ENCODE peak calls at places on chromosomes 5 and 9, in five cellular contexts. One of them, this sample, is unnamed.

GRCh38 chr9:83920469-83920941 is 727 bp downstream of the KIF27 start:
- DNase-seq in HCT116: no peak
- DNase-seq in GM12878: peak; percentile 24
- DNase-seq in HepG2: peak; percentile 62
- DNase-seq in SK-N-SH: peak; percentile 11
- DNase-seq in this sample: peak; percentile 62

GRCh38 chr9:3768698-3769458 is 243.1 kb upstream of the RFX3 start:
- DNase-seq in HCT116: no peak
- DNase-seq in GM12878: no peak
- DNase-seq in HepG2: no peak
- DNase-seq in SK-N-SH: no peak
- DNase-seq in this sample: no peak

GRCh38 chr9:120770923-120771322 is 22.3 kb downstream of the FBXW2 start:
- DNase-seq in HCT116: no peak
- DNase-seq in GM12878: no peak
- DNase-seq in HepG2: no peak
- DNase-seq in SK-N-SH: no peak
- DNase-seq in this sample: no peak

GRCh38 chr9:38142201-38142600 is 73.2 kb upstream of the SHB start:
- DNase-seq in HCT116: no peak
- DNase-seq in GM12878: no peak
- DNase-seq in HepG2: no peak
- DNase-seq in SK-N-SH: no peak
- DNase-seq in this sample: no peak

GRCh38 chr9:1050125-1050895 is at the start of gene DMRT2:
- DNase-seq in HCT116: peak; percentile 0
- DNase-seq in GM12878: no peak
- DNase-seq in HepG2: peak; percentile 51
- DNase-seq in SK-N-SH: peak; percentile 86
- DNase-seq in this sample: no peak

GRCh38 chr9:73167614-73168013 is 15.9 kb downstream of the ANXA1 start:
- DNase-seq in HCT116: no peak
- DNase-seq in GM12878: no peak
- DNase-seq in HepG2: no peak
- DNase-seq in SK-N-SH: no peak
- DNase-seq in this sample: no peak

GRCh38 chr5:105639068-105639467 is 2031.7 kb downstream of the EFNA5 start:
- DNase-seq in HCT116: no peak
- DNase-seq in GM12878: no peak
- DNase-seq in HepG2: peak; percentile 0
- DNase-seq in SK-N-SH: no peak
- DNase-seq in this sample: peak; percentile 8

GRCh38 chr5:181039471-181039870 is 595 bp upstream of the BTNL9 start:
- DNase-seq in HCT116: no peak
- DNase-seq in GM12878: no peak
- DNase-seq in HepG2: no peak
- DNase-seq in SK-N-SH: no peak
- DNase-seq in this sample: no peak

GRCh38 chr5:95901676-95902646 is 59.7 kb downstream of the ELL2 start:
- DNase-seq in HCT116: peak; percentile 34
- DNase-seq in GM12878: no peak
- DNase-seq in HepG2: no peak
- DNase-seq in SK-N-SH: no peak
- DNase-seq in this sample: no peak

GRCh38 chr9:38212016-38212415 is 143.0 kb upstream of the SHB start:
- DNase-seq in HCT116: no peak
- DNase-seq in GM12878: no peak
- DNase-seq in HepG2: no peak
- DNase-seq in SK-N-SH: no peak
- DNase-seq in this sample: no peak

GRCh38 chr9:124270504-124271335 is 13.0 kb downstream of the NEK6 start:
- DNase-seq in HCT116: no peak
- DNase-seq in GM12878: no peak
- DNase-seq in HepG2: no peak
- DNase-seq in SK-N-SH: no peak
- DNase-seq in this sample: no peak

GRCh38 chr9:130414910-130415746 is 29.6 kb upstream of the ASS1 start:
- DNase-seq in HCT116: no peak
- DNase-seq in GM12878: no peak
- DNase-seq in HepG2: no peak
- DNase-seq in SK-N-SH: no peak
- DNase-seq in this sample: no peak

GRCh38 chr5:7434937-7435336 is 39.0 kb downstream of the ADCY2 start:
- DNase-seq in HCT116: no peak
- DNase-seq in GM12878: no peak
- DNase-seq in HepG2: no peak
- DNase-seq in SK-N-SH: no peak
- DNase-seq in this sample: no peak

GRCh38 chr5:169273881-169274280 is 27.1 kb downstream of the SLIT3 start:
- DNase-seq in HCT116: no peak
- DNase-seq in GM12878: no peak
- DNase-seq in HepG2: no peak
- DNase-seq in SK-N-SH: no peak
- DNase-seq in this sample: no peak

GRCh38 chr9:95785209-95785608 is 90.3 kb upstream of the ERCC6L2 start:
- DNase-seq in HCT116: no peak
- DNase-seq in GM12878: no peak
- DNase-seq in HepG2: no peak
- DNase-seq in SK-N-SH: no peak
- DNase-seq in this sample: no peak

GRCh38 chr5:109956884-109957283 is 267.2 kb downstream of the MAN2A1 start:
- DNase-seq in HCT116: no peak
- DNase-seq in GM12878: no peak
- DNase-seq in HepG2: no peak
- DNase-seq in SK-N-SH: peak; percentile 58
- DNase-seq in this sample: no peak

GRCh38 chr5:140977003-140977402 is 10.7 kb downstream of the PCDHAC2 start:
- DNase-seq in HCT116: no peak
- DNase-seq in GM12878: no peak
- DNase-seq in HepG2: no peak
- DNase-seq in SK-N-SH: no peak
- DNase-seq in this sample: no peak

GRCh38 chr5:111800351-111800750 is 43.4 kb upstream of the NREP start:
- DNase-seq in HCT116: no peak
- DNase-seq in GM12878: no peak
- DNase-seq in HepG2: no peak
- DNase-seq in SK-N-SH: no peak
- DNase-seq in this sample: no peak

GRCh38 chr5:132023258-132024116 is 12.0 kb upstream of the ACSL6 start:
- DNase-seq in HCT116: no peak
- DNase-seq in GM12878: no peak
- DNase-seq in HepG2: no peak
- DNase-seq in SK-N-SH: no peak
- DNase-seq in this sample: no peak

GRCh38 chr5:39518516-39518915 is 93.7 kb upstream of the DAB2 start:
- DNase-seq in HCT116: no peak
- DNase-seq in GM12878: no peak
- DNase-seq in HepG2: no peak
- DNase-seq in SK-N-SH: no peak
- DNase-seq in this sample: no peak

GRCh38 chr9:89477395-89477794 is 20.5 kb downstream of the SEMA4D start:
- DNase-seq in HCT116: no peak
- DNase-seq in GM12878: no peak
- DNase-seq in HepG2: no peak
- DNase-seq in SK-N-SH: no peak
- DNase-seq in this sample: no peak

GRCh38 chr5:53261245-53261644 is 151.7 kb upstream of the MOCS2 start:
- DNase-seq in HCT116: no peak
- DNase-seq in GM12878: no peak
- DNase-seq in HepG2: no peak
- DNase-seq in SK-N-SH: no peak
- DNase-seq in this sample: no peak
- H3K9ac ChIP-seq in HCT116: no peak overlapping the region
- H3K9ac ChIP-seq in GM12878: no peak overlapping the region
- H3K9ac ChIP-seq in HepG2: no peak overlapping the region
- H3K9ac ChIP-seq in SK-N-SH: no peak overlapping the region
- H3K9ac ChIP-seq in this sample: no peak overlapping the region

DNA sequence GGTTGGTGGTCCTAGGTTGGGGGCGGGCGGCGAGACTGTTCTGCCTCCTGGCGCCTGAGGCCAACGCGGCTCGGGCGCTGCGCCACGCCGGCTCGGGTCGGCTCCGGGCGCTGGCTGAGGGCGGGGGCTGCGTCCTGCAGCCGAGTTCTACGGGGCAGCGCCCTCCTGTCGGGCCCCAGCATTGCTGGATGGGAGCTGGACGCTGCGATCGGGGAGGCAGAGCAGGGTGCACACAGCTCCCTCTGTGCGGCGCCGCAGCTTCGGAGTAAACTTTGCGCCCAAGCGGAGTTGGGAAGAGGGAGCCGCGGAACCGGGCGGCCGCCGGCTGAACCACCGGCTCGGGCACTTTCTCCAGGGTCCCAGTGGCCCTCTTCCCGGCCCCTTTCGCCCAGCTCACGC is 530 bp downstream of the PRDM6 start:
- DNase-seq in HCT116: no peak
- DNase-seq in GM12878: no peak
- DNase-seq in HepG2: peak; percentile 12
- DNase-seq in SK-N-SH: peak; percentile 64
- DNase-seq in this sample: no peak
- TF ChIP-seq YY1 in HCT116: no peak
- TF ChIP-seq YY1 in GM12878: no peak
- TF ChIP-seq YY1 in HepG2: no peak
- TF ChIP-seq YY1 in SK-N-SH: no peak
- TF ChIP-seq YY1 in this sample: no peak

DNA sequence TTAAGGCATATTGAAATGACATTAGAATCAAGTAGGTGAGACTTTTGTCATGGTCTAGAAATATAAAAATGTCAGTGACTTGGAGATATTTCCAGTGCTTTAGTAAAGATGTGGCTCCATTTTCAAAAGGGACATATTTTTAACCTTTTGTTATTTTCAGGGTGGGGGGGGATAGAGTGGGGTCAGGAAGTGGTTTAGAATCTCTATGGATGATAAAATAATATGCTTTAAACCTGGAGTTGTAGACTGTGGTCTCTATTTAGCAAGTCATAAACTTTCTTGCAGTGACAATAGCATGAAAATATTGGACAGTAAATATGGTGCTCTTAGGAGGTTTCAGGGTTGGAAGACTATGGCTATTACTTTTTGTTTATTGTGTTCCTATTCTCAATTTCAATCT is 46.9 kb downstream of the PTTG1 start:
- DNase-seq in HCT116: no peak
- DNase-seq in GM12878: no peak
- DNase-seq in HepG2: no peak
- DNase-seq in SK-N-SH: no peak
- DNase-seq in this sample: no peak
- H3K9ac ChIP-seq in HCT116: no peak overlapping the region
- H3K9ac ChIP-seq in GM12878: peak overlapping the region; percentile 91
- H3K9ac ChIP-seq in HepG2: peak overlapping the region; percentile 75
- H3K9ac ChIP-seq in SK-N-SH: no peak overlapping the region
- H3K9ac ChIP-seq in this sample: no peak overlapping the region

DNA sequence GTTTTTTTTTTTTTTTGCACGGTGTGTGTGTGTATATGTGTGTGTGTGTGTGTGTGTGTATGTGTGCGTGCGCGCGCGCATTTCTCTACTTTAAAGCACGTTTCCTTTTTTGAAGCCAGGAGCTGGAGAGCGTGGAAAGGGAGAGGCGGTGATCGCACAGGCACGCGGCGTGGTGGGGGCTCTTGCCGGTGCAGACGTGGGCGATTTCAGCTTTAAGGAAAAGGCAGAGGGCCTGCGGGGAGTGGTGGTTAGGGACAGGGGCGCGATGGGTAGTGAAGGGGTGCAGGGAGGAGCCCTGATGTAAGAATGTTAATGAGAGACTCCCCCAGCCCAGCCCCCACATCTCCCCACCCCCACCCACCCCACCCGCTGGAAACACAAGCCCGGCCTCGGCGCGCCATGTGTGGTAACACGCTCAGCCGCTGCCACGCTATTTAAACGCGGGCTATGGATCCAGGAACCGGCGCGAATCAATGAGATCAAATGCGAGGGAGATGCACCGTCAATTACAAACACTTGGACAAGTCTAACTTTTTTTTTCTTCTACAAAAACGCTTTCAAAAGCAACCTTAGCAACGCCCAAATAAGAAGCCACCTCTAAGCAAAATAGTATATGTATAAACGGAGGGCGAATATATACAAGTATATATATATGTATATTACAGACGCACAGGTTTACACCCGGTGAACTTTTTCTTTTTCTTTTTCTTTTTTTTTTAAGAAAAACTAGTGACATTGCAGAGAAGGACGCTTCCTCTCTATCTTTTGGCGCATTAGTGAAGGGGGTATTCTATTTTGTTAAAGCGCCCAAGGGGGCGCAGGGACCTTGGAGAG is at the start of gene NPR3:
- DNase-seq in HCT116: no peak
- DNase-seq in GM12878: no peak
- DNase-seq in HepG2: no peak
- DNase-seq in SK-N-SH: peak; percentile 27
- DNase-seq in this sample: no peak
- TF ChIP-seq YY1 in HCT116: no peak
- TF ChIP-seq YY1 in GM12878: no peak
- TF ChIP-seq YY1 in HepG2: no peak
- TF ChIP-seq YY1 in SK-N-SH: no peak
- TF ChIP-seq YY1 in this sample: no peak

GRCh38 chr9:100196215-100196614 is 97.2 kb downstream of the INVS start:
- DNase-seq in HCT116: no peak
- DNase-seq in GM12878: no peak
- DNase-seq in HepG2: no peak
- DNase-seq in SK-N-SH: no peak
- DNase-seq in this sample: no peak
- H3K9ac ChIP-seq in HCT116: no peak overlapping the region
- H3K9ac ChIP-seq in GM12878: no peak overlapping the region
- H3K9ac ChIP-seq in HepG2: no peak overlapping the region
- H3K9ac ChIP-seq in SK-N-SH: no peak overlapping the region
- H3K9ac ChIP-seq in this sample: no peak overlapping the region

GRCh38 chr9:129319076-129319937 is 141.2 kb upstream of the IER5L start:
- DNase-seq in HCT116: no peak
- DNase-seq in GM12878: no peak
- DNase-seq in HepG2: no peak
- DNase-seq in SK-N-SH: no peak
- DNase-seq in this sample: no peak
- TF ChIP-seq YY1 in HCT116: no peak
- TF ChIP-seq YY1 in GM12878: no peak
- TF ChIP-seq YY1 in HepG2: no peak
- TF ChIP-seq YY1 in SK-N-SH: no peak
- TF ChIP-seq YY1 in this sample: no peak

GRCh38 chr9:123176230-123176629 is 92.2 kb downstream of the STRBP start:
- DNase-seq in HCT116: no peak
- DNase-seq in GM12878: peak; percentile 12
- DNase-seq in HepG2: no peak
- DNase-seq in SK-N-SH: no peak
- DNase-seq in this sample: no peak

GRCh38 chr9:123169926-123170325 is 98.5 kb downstream of the STRBP start:
- DNase-seq in HCT116: no peak
- DNase-seq in GM12878: peak; percentile 9
- DNase-seq in HepG2: no peak
- DNase-seq in SK-N-SH: no peak
- DNase-seq in this sample: no peak

GRCh38 chr9:123176949-123177348 is 91.4 kb downstream of the STRBP start:
- DNase-seq in HCT116: no peak
- DNase-seq in GM12878: no peak
- DNase-seq in HepG2: no peak
- DNase-seq in SK-N-SH: no peak
- DNase-seq in this sample: no peak

GRCh38 chr9:123174887-123175518 is 93.4 kb downstream of the STRBP start:
- DNase-seq in HCT116: no peak
- DNase-seq in GM12878: peak; percentile 75
- DNase-seq in HepG2: no peak
- DNase-seq in SK-N-SH: no peak
- DNase-seq in this sample: peak; percentile 73

GRCh38 chr9:123174079-123174478 is 94.3 kb downstream of the STRBP start:
- DNase-seq in HCT116: no peak
- DNase-seq in GM12878: no peak
- DNase-seq in HepG2: no peak
- DNase-seq in SK-N-SH: no peak
- DNase-seq in this sample: no peak
- H3K9ac ChIP-seq in HCT116: no peak overlapping the region
- H3K9ac ChIP-seq in GM12878: no peak overlapping the region
- H3K9ac ChIP-seq in HepG2: no peak overlapping the region
- H3K9ac ChIP-seq in SK-N-SH: no peak overlapping the region
- H3K9ac ChIP-seq in this sample: no peak overlapping the region

This sample was measured in NT2/D1.